ENCODE peak calls at places on chromosomes 2 and 18, in nine cellular contexts. D is DND-41, U is astrocyte, M is PC-9, Y is osteoblast, L is neural progenitor cell, B is IMR-90, N is SK-N-SH, V is fibroblast of lung. Z is an unnamed sample. For H3K27me3 and H4K20me1, the result is how much of the 10 kb centered on the place peaks cover.

GRCh38 chr2:180015951-180016709 is 9.0 kb upstream of the CWC22 start:
- DNase-seq in D (no peak), U (peak), M (no peak), Y (peak), L (no peak), B (peak), N (no peak), V (peak), Z (peak)

GRCh38 chr18:22939649-22940048 is 6.5 kb downstream of the RBBP8 start:
- DNase-seq in D (no peak), U (no peak), M (no peak), Y (no peak), L (no peak), B (no peak), N (no peak), V (no peak), Z (no peak)

GRCh38 chr2:190328748-190329147 is 9.1 kb upstream of the HIBCH start:
- DNase-seq in D (no peak), U (no peak), M (no peak), Y (no peak), L (no peak), B (peak), N (no peak), V (peak), Z (no peak)

GRCh38 chr2:80968450-80968849 is 663.9 kb upstream of the LRRTM1 start:
- DNase-seq in D (no peak), U (no peak), M (no peak), Y (no peak), L (peak), B (no peak), N (no peak), V (no peak), Z (no peak)

GRCh38 chr2:183162362-183162761 is 38.1 kb downstream of the NUP35 start:
- DNase-seq in D (no peak), U (peak), M (no peak), Y (no peak), L (no peak), B (peak), N (no peak), V (peak), Z (peak)

GRCh38 chr2:13481201-13481600 is 764.5 kb downstream of the TRIB2 start:
- DNase-seq in D (no peak), U (peak), M (no peak), Y (no peak), L (no peak), B (no peak), N (no peak), V (peak), Z (peak)

GRCh38 chr2:44715671-44716077 is 225.8 kb upstream of the SIX3 start:
- DNase-seq in D (peak), U (peak), M (peak), Y (peak), L (peak), B (peak), N (peak), V (peak), Z (peak)

GRCh38 chr2:100018312-100018711 is 124.1 kb downstream of the AFF3 start:
- DNase-seq in D (no peak), U (no peak), M (no peak), Y (no peak), L (no peak), B (no peak), N (no peak), V (no peak), Z (no peak)

GRCh38 chr2:7084601-7085000 is 167.4 kb downstream of the RNF144A start:
- DNase-seq in D (no peak), U (peak), M (no peak), Y (no peak), L (no peak), B (no peak), N (no peak), V (no peak), Z (no peak)

GRCh38 chr2:55231546-55232083 is 478 bp downstream of the CLHC1 start:
- DNase-seq in D (no peak), U (peak), M (peak), Y (no peak), L (no peak), B (peak), N (no peak), V (peak), Z (no peak)

GRCh38 chr2:30422437-30422805 is 24.6 kb upstream of the LCLAT1 start:
- DNase-seq in D (peak), U (no peak), M (no peak), Y (no peak), L (no peak), B (peak), N (peak), V (no peak), Z (peak)

GRCh38 chr2:73762571-73762970 is 17.3 kb downstream of the DUSP11 start:
- DNase-seq in D (no peak), U (no peak), M (no peak), Y (no peak), L (no peak), B (no peak), N (no peak), V (no peak), Z (no peak)

GRCh38 chr2:170221317-170222288 is 43.7 kb downstream of the MYO3B start:
- DNase-seq in D (no peak), U (peak), M (no peak), Y (peak), L (no peak), B (peak), N (no peak), V (peak), Z (peak)

GRCh38 chr2:201362396-201362795 is 5.3 kb upstream of the FLACC1 start:
- DNase-seq in D (no peak), U (peak), M (no peak), Y (no peak), L (no peak), B (peak), N (no peak), V (no peak), Z (no peak)

GRCh38 chr2:160324917-160325316 is 124.8 kb upstream of the ITGB6 start:
- DNase-seq in D (no peak), U (no peak), M (no peak), Y (peak), L (no peak), B (no peak), N (no peak), V (no peak), Z (no peak)

GRCh38 chr2:23120161-23120560 is 264.8 kb upstream of the KLHL29 start:
- DNase-seq in D (no peak), U (no peak), M (no peak), Y (no peak), L (no peak), B (no peak), N (no peak), V (no peak), Z (no peak)

GRCh38 chr2:8090748-8091700 is 590.8 kb upstream of the ID2 start:
- DNase-seq in D (peak), U (peak), M (no peak), Y (peak), L (no peak), B (peak), N (no peak), V (peak), Z (peak)

GRCh38 chr18:51614033-51614432 is 416.6 kb upstream of the MEX3C start:
- DNase-seq in D (no peak), U (peak), M (peak), Y (no peak), L (no peak), B (no peak), N (peak), V (peak), Z (peak)

GRCh38 chr2:147860009-147860408 is 15.2 kb downstream of the ACVR2A start:
- DNase-seq in D (no peak), U (no peak), M (no peak), Y (no peak), L (peak), B (no peak), N (no peak), V (no peak), Z (no peak)

GRCh38 chr2:122927217-122927616 is 1097.9 kb upstream of the CNTNAP5 start:
- DNase-seq in D (no peak), U (no peak), M (no peak), Y (no peak), L (peak), B (no peak), N (no peak), V (no peak), Z (no peak)

GRCh38 chr2:238235856-238236255 is 4.0 kb downstream of the HES6 start:
- DNase-seq in D (no peak), U (no peak), M (no peak), Y (no peak), L (no peak), B (no peak), N (no peak), V (no peak), Z (no peak)

GRCh38 chr2:238238766-238239551 is 879 bp downstream of the HES6 start:
- DNase-seq in D (no peak), U (no peak), M (no peak), Y (peak), L (peak), B (no peak), N (peak), V (no peak), Z (no peak)

GRCh38 chr2:238236571-238236970 is 3.3 kb downstream of the HES6 start:
- DNase-seq in D (no peak), U (no peak), M (no peak), Y (no peak), L (no peak), B (no peak), N (no peak), V (no peak), Z (no peak)

GRCh38 chr2:238238311-238238765 is 1.5 kb downstream of the HES6 start:
- DNase-seq in D (no peak), U (no peak), M (no peak), Y (peak), L (no peak), B (no peak), N (no peak), V (no peak), Z (no peak)

GRCh38 chr2:238237441-238237840 is 2.4 kb downstream of the HES6 start:
- DNase-seq in D (no peak), U (no peak), M (no peak), Y (peak), L (no peak), B (no peak), N (no peak), V (no peak), Z (no peak)
- H3K27me3 ChIP-seq in D (under half), U (under half), M (under half), Y (half or more), L (half or more), B (under half), N (under half), V (under half), Z (under half)

GRCh38 chr2:216192931-216193330 is 83.8 kb downstream of the XRCC5 start:
- DNase-seq in D (no peak), U (no peak), M (no peak), Y (no peak), L (no peak), B (no peak), N (no peak), V (no peak), Z (no peak)
- H4K20me1 ChIP-seq in D (under half), U (under half), M (under half), Y (under half), L (under half), B (under half), N (under half), V (under half), Z (under half)

GRCh38 chr2:218878486-218878885 is 2.2 kb upstream of the WNT10A start:
- DNase-seq in D (no peak), U (no peak), M (no peak), Y (no peak), L (no peak), B (no peak), N (no peak), V (no peak), Z (no peak)

GRCh38 chr2:218877331-218877730 is 3.3 kb upstream of the WNT10A start:
- DNase-seq in D (peak), U (no peak), M (no peak), Y (no peak), L (no peak), B (no peak), N (peak), V (no peak), Z (no peak)

GRCh38 chr2:218879881-218880748 is 537 bp upstream of the WNT10A start:
- DNase-seq in D (peak), U (no peak), M (peak), Y (no peak), L (no peak), B (no peak), N (peak), V (no peak), Z (no peak)

GRCh38 chr2:218877891-218878290 is 2.8 kb upstream of the WNT10A start:
- DNase-seq in D (no peak), U (no peak), M (no peak), Y (no peak), L (peak), B (no peak), N (no peak), V (no peak), Z (no peak)

DNA sequence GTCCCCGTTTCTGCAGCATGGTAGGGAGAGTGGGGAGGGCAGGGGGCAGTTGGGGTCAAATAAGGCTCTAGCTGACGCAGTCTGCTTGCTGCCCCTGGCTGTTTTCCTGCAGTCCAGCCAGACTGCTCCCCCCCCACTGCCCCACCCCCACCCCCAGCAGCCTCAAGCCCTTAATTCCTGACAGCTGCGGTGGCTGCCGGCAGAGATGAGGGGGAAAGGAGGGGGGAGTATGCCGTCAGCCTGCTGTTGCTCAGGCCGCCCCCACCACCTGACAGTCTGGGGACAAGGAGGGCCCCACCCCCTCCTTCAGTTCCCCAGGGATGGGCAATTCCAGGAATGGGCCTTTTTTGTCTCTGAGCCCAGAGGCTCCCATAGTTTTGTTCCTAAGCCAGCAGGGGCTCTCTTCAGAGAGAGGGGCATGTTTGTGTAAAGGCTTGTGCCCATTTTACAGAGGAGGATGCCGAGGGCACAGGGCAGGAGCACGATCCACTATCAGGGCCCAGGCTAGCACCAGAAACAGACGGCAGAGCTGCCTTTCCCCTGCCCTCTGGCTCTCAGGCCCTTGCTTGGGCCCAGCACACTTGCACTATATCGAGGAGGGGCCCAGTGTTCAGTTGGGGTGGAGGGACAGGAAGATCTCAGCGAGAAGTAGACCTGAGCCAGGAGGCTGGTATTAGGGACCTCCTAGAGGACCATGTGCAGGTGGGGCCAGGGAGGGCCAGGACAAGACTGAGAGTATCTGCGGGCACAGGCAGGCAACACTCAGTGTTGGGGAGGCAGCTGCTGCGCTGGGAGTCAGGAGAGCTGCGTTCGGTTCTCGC is 1.5 kb upstream of the WNT10A start:
- DNase-seq in D (no peak), U (no peak), M (no peak), Y (no peak), L (peak), B (no peak), N (peak), V (no peak), Z (no peak)
- H3K27me3 ChIP-seq in D (under half), U (half or more), M (under half), Y (half or more), L (half or more), B (half or more), N (under half), V (half or more), Z (under half)

GRCh38 chr2:60512063-60512622 is 41.3 kb downstream of the BCL11A start:
- DNase-seq in D (no peak), U (no peak), M (no peak), Y (no peak), L (no peak), B (no peak), N (no peak), V (no peak), Z (no peak)

GRCh38 chr2:60510713-60511112 is 42.7 kb downstream of the BCL11A start:
- DNase-seq in D (no peak), U (no peak), M (no peak), Y (no peak), L (no peak), B (no peak), N (no peak), V (no peak), Z (no peak)

GRCh38 chr2:60513191-60513590 is 40.3 kb downstream of the BCL11A start:
- DNase-seq in D (no peak), U (no peak), M (no peak), Y (no peak), L (no peak), B (no peak), N (no peak), V (no peak), Z (no peak)

GRCh38 chr2:60513996-60514395 is 39.5 kb downstream of the BCL11A start:
- DNase-seq in D (no peak), U (no peak), M (no peak), Y (no peak), L (no peak), B (no peak), N (no peak), V (no peak), Z (no peak)

DNA sequence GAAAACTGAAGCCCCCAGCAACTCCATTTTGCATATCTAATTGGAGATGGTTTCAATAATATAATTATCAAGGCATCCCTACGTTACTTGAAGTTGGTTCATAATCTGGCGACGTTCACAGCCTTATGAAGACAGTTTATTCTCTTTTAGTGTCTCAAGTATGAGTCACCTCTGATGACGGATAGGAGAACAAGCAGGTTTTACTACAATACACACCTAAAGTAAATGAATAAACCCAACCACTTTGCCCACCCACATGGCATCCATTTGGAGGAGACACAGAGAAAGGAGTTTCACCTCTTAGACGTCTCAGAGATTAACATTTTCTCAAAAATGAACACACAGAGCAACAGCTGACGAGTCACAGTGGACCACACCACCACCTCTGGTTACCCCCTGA is 40.8 kb downstream of the BCL11A start:
- DNase-seq in D (no peak), U (peak), M (no peak), Y (no peak), L (no peak), B (peak), N (no peak), V (no peak), Z (peak)
- H4K20me1 ChIP-seq in D (half or more), U (under half), M (under half), Y (under half), L (under half), B (under half), N (under half), V (under half), Z (under half)

GRCh38 chr18:45560870-45561269 is 54.4 kb upstream of the SLC14A2 start:
- DNase-seq in D (no peak), U (no peak), M (no peak), Y (no peak), L (no peak), B (no peak), N (no peak), V (no peak), Z (no peak)
- H3K27me3 ChIP-seq in D (under half), U (under half), M (under half), Y (under half), L (under half), B (under half), N (under half), V (under half), Z (under half)

GRCh38 chr2:40550085-40550484 is 98.2 kb upstream of the SLC8A1 start:
- DNase-seq in D (no peak), U (no peak), M (no peak), Y (peak), L (no peak), B (no peak), N (no peak), V (no peak), Z (no peak)
- H4K20me1 ChIP-seq in D (under half), U (under half), M (under half), Y (under half), L (under half), B (under half), N (under half), V (under half), Z (under half)

DNA sequence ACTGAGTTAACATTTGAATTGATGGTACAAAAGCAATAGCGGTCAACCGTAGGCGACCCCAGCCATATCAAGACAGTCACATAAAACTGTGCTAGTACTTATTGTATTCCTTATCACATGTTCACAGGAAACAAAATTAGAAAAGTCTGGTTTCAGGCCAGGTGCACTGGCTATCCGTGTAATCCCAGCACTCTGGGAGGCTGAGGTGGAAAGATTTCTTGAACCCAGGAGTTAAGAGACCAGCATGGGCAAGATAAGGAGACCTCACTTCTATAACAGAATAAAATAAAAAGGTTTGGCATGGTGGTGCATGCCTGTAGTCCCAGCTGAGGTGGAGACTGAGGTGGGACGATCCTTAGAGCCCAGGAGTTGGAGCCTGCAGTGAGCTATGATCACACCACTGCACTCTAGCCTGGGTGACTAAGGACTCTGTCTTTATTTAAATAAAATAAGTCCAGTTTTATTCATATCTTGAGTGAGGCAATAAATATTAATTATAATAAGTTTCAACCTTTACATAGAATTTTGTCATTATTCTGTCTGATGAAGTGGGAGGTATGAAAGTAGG is 84.1 kb upstream of the RGPD4 start:
- DNase-seq in D (no peak), U (no peak), M (no peak), Y (no peak), L (no peak), B (no peak), N (no peak), V (no peak), Z (no peak)
- H3K27me3 ChIP-seq in D (under half), U (under half), M (under half), Y (under half), L (under half), B (under half), N (under half), V (under half), Z (under half)

Z was measured in mammary epithelial cell.